ENCODE peak calls at places on chromosomes 16 and 17, in seven cellular contexts. O is cardiac muscle cell; N is neuronal stem cell; G is stimulated activated CD8-positive, alpha-beta memory T cell treated with anti-CD3 and anti-CD28 coated beads, Interleukin-2, amount 100 ng/mL, for 48 hours; A is PC-3; E is EL; I is heart right ventricle. C is an unnamed sample.

GRCh38 chr16:85928411-85928820 is 29.5 kb downstream of the IRF8 start:
- DNase-seq in O (peak), N (no peak), G (no peak), A (no peak), E (peak), I (no peak), C (peak)

GRCh38 chr16:85208181-85208580 is 95.9 kb upstream of the CIBAR2 start:
- DNase-seq in O (no peak), N (no peak), G (no peak), A (no peak), E (no peak), I (no peak), C (no peak)

GRCh38 chr16:84026601-84027000 is 16.0 kb downstream of the SLC38A8 start:
- DNase-seq in O (no peak), N (no peak), G (no peak), A (no peak), E (no peak), I (no peak), C (no peak)

GRCh38 chr17:63998050-63998720 is at the start of gene PRR29:
- DNase-seq in O (peak), N (peak), G (peak), A (peak), E (peak), I (peak), C (no peak)

GRCh38 chr16:1089822-1090619 is 6.0 kb downstream of the C1QTNF8 start:
- DNase-seq in O (no peak), N (no peak), G (no peak), A (peak), E (no peak), I (peak), C (peak)

GRCh38 chr16:28932339-28933141 is 769 bp downstream of the CD19 start:
- DNase-seq in O (no peak), N (no peak), G (no peak), A (no peak), E (no peak), I (no peak), C (no peak)

GRCh38 chr16:73503093-73503492 is 455.2 kb upstream of the ZFHX3 start:
- DNase-seq in O (no peak), N (no peak), G (no peak), A (no peak), E (no peak), I (no peak), C (no peak)

GRCh38 chr16:81866820-81867440 is 87.8 kb downstream of the PLCG2 start:
- DNase-seq in O (no peak), N (no peak), G (no peak), A (no peak), E (no peak), I (peak), C (no peak)

GRCh38 chr17:48037924-48038323 is 327 bp upstream of the COPZ2 start:
- DNase-seq in O (no peak), N (no peak), G (no peak), A (no peak), E (peak), I (no peak), C (no peak)

GRCh38 chr17:3513305-3514035 is 37.7 kb downstream of the ASPA start:
- DNase-seq in O (no peak), N (no peak), G (no peak), A (no peak), E (no peak), I (no peak), C (no peak)

GRCh38 chr16:67528870-67529638 is 425 bp downstream of the RIPOR1 start:
- DNase-seq in O (peak), N (no peak), G (no peak), A (peak), E (peak), I (peak), C (peak)

GRCh38 chr17:19461681-19462080 is 50.6 kb downstream of the RNF112 start:
- DNase-seq in O (no peak), N (no peak), G (no peak), A (no peak), E (no peak), I (no peak), C (no peak)

GRCh38 chr16:15811416-15811777 is 45.4 kb downstream of the MYH11 start:
- DNase-seq in O (no peak), N (no peak), G (no peak), A (no peak), E (no peak), I (no peak), C (no peak)

GRCh38 chr16:86570542-86571196 is 4.0 kb downstream of the FOXC2 start:
- DNase-seq in O (no peak), N (no peak), G (no peak), A (no peak), E (peak), I (no peak), C (no peak)

GRCh38 chr17:7842380-7842949 is 8.4 kb downstream of the KDM6B start:
- DNase-seq in O (peak), N (no peak), G (peak), A (peak), E (peak), I (peak), C (peak)

GRCh38 chr16:59535298-59535697 is 801.2 kb upstream of the GOT2 start:
- DNase-seq in O (no peak), N (no peak), G (no peak), A (no peak), E (no peak), I (no peak), C (no peak)

GRCh38 chr16:50408001-50408400 is 39.2 kb upstream of the BRD7 start:
- DNase-seq in O (no peak), N (no peak), G (no peak), A (no peak), E (no peak), I (no peak), C (no peak)

GRCh38 chr16:8675183-8676159 is 1.1 kb downstream of the ABAT start:
- DNase-seq in O (peak), N (no peak), G (peak), A (no peak), E (no peak), I (peak), C (no peak)

GRCh38 chr17:64736804-64737492 is 74.8 kb upstream of the SMURF2 start:
- DNase-seq in O (peak), N (no peak), G (no peak), A (peak), E (peak), I (no peak), C (peak)